ENCODE peak calls at places on chromosomes 6 and 20, in six cellular contexts. B is keratinocyte, R is GDM1, L is substantia nigra, C is mesothelial cell of epicardium, I is memory B cell. U is an unnamed sample.

GRCh38 chr20:19807901-19808300 is 49.8 kb downstream of the RIN2 start:
- DNase-seq in B (no peak), R (no peak), L (no peak), C (no peak), I (no peak), U (no peak)

GRCh38 chr20:38181207-38181693 is 16.2 kb upstream of the TGM2 start:
- DNase-seq in B (no peak), R (no peak), L (no peak), C (no peak), I (no peak), U (no peak)

GRCh38 chr6:15879372-15880261 is 216.8 kb upstream of the DTNBP1 start:
- DNase-seq in B (no peak), R (no peak), L (no peak), C (peak; percentile 40), I (peak; percentile 37), U (no peak)

GRCh38 chr6:43717822-43718221 is 30.2 kb upstream of the MRPS18A start:
- DNase-seq in B (no peak), R (no peak), L (no peak), C (no peak), I (no peak), U (no peak)

GRCh38 chr6:43021270-43022047 is at the start of gene RRP36:
- DNase-seq in B (no peak), R (peak; percentile 27), L (no peak), C (peak; percentile 54), I (peak; percentile 54), U (peak; percentile 70)

GRCh38 chr6:26743157-26743821 is 83.7 kb upstream of the ZNF322 start:
- DNase-seq in B (no peak), R (no peak), L (no peak), C (no peak), I (no peak), U (peak; percentile 86)

GRCh38 chr6:144590540-144590939 is 305.4 kb downstream of the UTRN start:
- DNase-seq in B (no peak), R (no peak), L (no peak), C (no peak), I (no peak), U (no peak)

GRCh38 chr20:16216227-16217210 is 356.7 kb downstream of the KIF16B start:
- DNase-seq in B (no peak), R (no peak), L (no peak), C (no peak), I (no peak), U (no peak)

GRCh38 chr6:10576226-10576625 is 55.1 kb downstream of the GCNT2 start:
- DNase-seq in B (no peak), R (no peak), L (no peak), C (no peak), I (no peak), U (no peak)

GRCh38 chr20:46352370-46352938 is 44.2 kb upstream of the CDH22 start:
- DNase-seq in B (no peak), R (no peak), L (no peak), C (no peak), I (no peak), U (no peak)

GRCh38 chr6:167714166-167714565 is 112.5 kb upstream of the AFDN start:
- DNase-seq in B (no peak), R (no peak), L (no peak), C (no peak), I (no peak), U (no peak)

GRCh38 chr6:129748212-129748900 is 38.4 kb upstream of the ARHGAP18 start:
- DNase-seq in B (peak; percentile 58), R (no peak), L (no peak), C (no peak), I (peak; percentile 27), U (peak; percentile 47)

GRCh38 chr6:36615018-36615761 is 21.0 kb downstream of the SRSF3 start:
- DNase-seq in B (no peak), R (peak; percentile 39), L (no peak), C (no peak), I (peak; percentile 53), U (peak; percentile 46)

GRCh38 chr6:21679761-21680265 is 86.3 kb downstream of the SOX4 start:
- DNase-seq in B (no peak), R (no peak), L (no peak), C (no peak), I (no peak), U (peak; percentile 47)

U was measured in HCEC 1CT.